ENCODE peak calls at places on chromosomes 5 and 9, in five cellular contexts. V, D, W, S and J are unnamed samples.

GRCh38 chr9:78368236-78368635 is 71.3 kb downstream of the PSAT1 start:
- DNase-seq in V (no peak), S (no peak), D (no peak), W (no peak), J (no peak)

GRCh38 chr9:95876138-95876444 is 600 bp downstream of the ERCC6L2 start:
- DNase-seq in V (no peak), S (no peak), W (no peak), D (no peak), J (no peak)

GRCh38 chr5:180315762-180316212 is 23.9 kb upstream of the MAPK9 start:
- DNase-seq in D (peak; percentile 81), V (peak; percentile 28), W (peak; percentile 85), S (peak; percentile 57), J (peak; percentile 43)

GRCh38 chr5:140055152-140055551 is 12.1 kb upstream of the NRG2 start:
- DNase-seq in D (no peak), W (no peak), S (no peak), V (no peak), J (no peak)

GRCh38 chr5:180090098-180090768 is 18.7 kb upstream of the RNF130 start:
- DNase-seq in D (peak; percentile 86), S (peak; percentile 85), V (peak; percentile 56), W (peak; percentile 90), J (no peak)

GRCh38 chr5:38889424-38889823 is 43.6 kb downstream of the OSMR start:
- DNase-seq in S (no peak), W (no peak), D (no peak), V (no peak), J (no peak)

GRCh38 chr5:13831236-13831810 is 113.2 kb downstream of the DNAH5 start:
- DNase-seq in W (no peak), S (no peak), D (no peak), V (no peak), J (no peak)

GRCh38 chr9:1490341-1491115 is 440.4 kb downstream of the DMRT2 start:
- DNase-seq in V (no peak), S (no peak), D (no peak), W (no peak), J (no peak)

GRCh38 chr5:92309336-92309991 is 926.3 kb upstream of the ARRDC3 start:
- DNase-seq in D (no peak), W (no peak), S (no peak), V (peak; percentile 4), J (no peak)

GRCh38 chr5:35820720-35821119 is 36.0 kb upstream of the IL7R start:
- DNase-seq in V (no peak), W (no peak), S (no peak), D (no peak), J (no peak)

GRCh38 chr5:153498516-153498915 is 8.0 kb downstream of the GRIA1 start:
- DNase-seq in S (no peak), W (no peak), D (no peak), V (no peak), J (no peak)

GRCh38 chr9:128191406-128192046 is at the start of gene CIZ1:
- DNase-seq in S (peak; percentile 83), D (peak; percentile 89), W (peak; percentile 87), V (peak; percentile 33), J (peak; percentile 83)

GRCh38 chr5:108858959-108859358 is 111.3 kb downstream of the FER start:
- DNase-seq in V (peak; percentile 8), S (no peak), D (no peak), W (no peak), J (no peak)

GRCh38 chr5:44652674-44653073 is 156.1 kb upstream of the MRPS30 start:
- DNase-seq in D (no peak), V (no peak), S (no peak), W (no peak), J (no peak)

GRCh38 chr5:67799732-67800234 is 415.8 kb upstream of the PIK3R1 start:
- DNase-seq in S (no peak), V (peak; percentile 44), D (no peak), W (no peak), J (no peak)

GRCh38 chr9:128422783-128423150 is 2.1 kb downstream of the CERCAM start:
- DNase-seq in W (no peak), D (no peak), V (no peak), S (no peak), J (no peak)

GRCh38 chr9:107345327-107345726 is 62.2 kb downstream of the RAD23B start:
- DNase-seq in W (no peak), S (no peak), D (no peak), V (peak; percentile 18), J (no peak)

GRCh38 chr5:165328856-165329255 is 1823.4 kb downstream of the MAT2B start:
- DNase-seq in D (no peak), V (no peak), S (no peak), W (no peak), J (no peak)

GRCh38 chr9:114238919-114239879 is 83.7 kb upstream of the ORM1 start:
- DNase-seq in W (no peak), D (no peak), S (no peak), V (peak; percentile 66), J (no peak)

GRCh38 chr5:33370135-33370472 is 70.7 kb upstream of the TARS1 start:
- DNase-seq in V (peak; percentile 94), S (no peak), D (no peak), W (no peak), J (peak; percentile 11)

GRCh38 chr5:140631831-140632365 is 1.1 kb downstream of the CD14 start:
- DNase-seq in W (no peak), V (no peak), D (no peak), S (no peak), J (no peak)

GRCh38 chr9:79658926-79659325 is 87.2 kb downstream of the TLE4 start:
- DNase-seq in W (no peak), S (no peak), V (no peak), D (no peak), J (no peak)

GRCh38 chr5:91058575-91058974 is 324.5 kb downstream of the ARRDC3 start:
- DNase-seq in V (no peak), D (no peak), S (no peak), W (no peak), J (peak; percentile 50)

GRCh38 chr5:35324679-35325078 is 94.4 kb upstream of the PRLR start:
- DNase-seq in S (no peak), W (no peak), V (no peak), D (no peak), J (no peak)

GRCh38 chr5:116492016-116492623 is 82.5 kb downstream of the SEMA6A start:
- DNase-seq in D (no peak), S (no peak), V (peak; percentile 95), W (no peak), J (no peak)

GRCh38 chr5:138985683-138986082 is 110.5 kb upstream of the LRRTM2 start:
- DNase-seq in W (no peak), V (no peak), S (no peak), D (no peak), J (no peak)

GRCh38 chr5:138986186-138986775 is 111.1 kb upstream of the LRRTM2 start:
- DNase-seq in V (no peak), D (no peak), S (no peak), W (no peak), J (no peak)

GRCh38 chr5:138985256-138985655 is 110.1 kb upstream of the LRRTM2 start:
- DNase-seq in W (peak; percentile 42), V (no peak), D (no peak), S (no peak), J (peak; percentile 61)

GRCh38 chr5:138981606-138982005 is 106.5 kb upstream of the LRRTM2 start:
- DNase-seq in D (no peak), S (no peak), W (peak; percentile 49), V (no peak), J (no peak)

DNA sequence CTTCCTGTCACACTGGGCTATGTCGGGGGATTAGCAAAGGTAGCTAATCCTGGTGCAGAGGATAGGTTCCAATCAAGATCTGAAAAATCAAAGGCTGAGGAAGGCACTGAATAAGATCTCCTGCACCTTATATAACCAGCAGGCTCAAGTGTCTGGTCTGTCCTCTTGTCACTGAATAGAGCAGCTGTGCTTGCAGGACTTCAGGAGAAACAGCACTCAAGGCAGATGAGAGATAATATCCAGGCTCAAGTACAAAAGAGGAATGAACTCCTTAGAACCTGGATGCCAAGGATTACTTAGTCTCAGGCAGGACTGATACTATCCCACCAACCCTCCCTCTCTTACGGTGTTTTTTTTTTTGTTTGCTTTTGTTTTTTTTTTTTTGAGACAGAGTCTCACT is 108.8 kb upstream of the LRRTM2 start:
- DNase-seq in W (no peak), V (no peak), S (no peak), D (no peak), J (no peak)
- H3K27ac ChIP-seq in W (no peak overlapping the region), V (no peak overlapping the region), S (no peak overlapping the region), D (no peak overlapping the region), J (no peak overlapping the region)

DNA sequence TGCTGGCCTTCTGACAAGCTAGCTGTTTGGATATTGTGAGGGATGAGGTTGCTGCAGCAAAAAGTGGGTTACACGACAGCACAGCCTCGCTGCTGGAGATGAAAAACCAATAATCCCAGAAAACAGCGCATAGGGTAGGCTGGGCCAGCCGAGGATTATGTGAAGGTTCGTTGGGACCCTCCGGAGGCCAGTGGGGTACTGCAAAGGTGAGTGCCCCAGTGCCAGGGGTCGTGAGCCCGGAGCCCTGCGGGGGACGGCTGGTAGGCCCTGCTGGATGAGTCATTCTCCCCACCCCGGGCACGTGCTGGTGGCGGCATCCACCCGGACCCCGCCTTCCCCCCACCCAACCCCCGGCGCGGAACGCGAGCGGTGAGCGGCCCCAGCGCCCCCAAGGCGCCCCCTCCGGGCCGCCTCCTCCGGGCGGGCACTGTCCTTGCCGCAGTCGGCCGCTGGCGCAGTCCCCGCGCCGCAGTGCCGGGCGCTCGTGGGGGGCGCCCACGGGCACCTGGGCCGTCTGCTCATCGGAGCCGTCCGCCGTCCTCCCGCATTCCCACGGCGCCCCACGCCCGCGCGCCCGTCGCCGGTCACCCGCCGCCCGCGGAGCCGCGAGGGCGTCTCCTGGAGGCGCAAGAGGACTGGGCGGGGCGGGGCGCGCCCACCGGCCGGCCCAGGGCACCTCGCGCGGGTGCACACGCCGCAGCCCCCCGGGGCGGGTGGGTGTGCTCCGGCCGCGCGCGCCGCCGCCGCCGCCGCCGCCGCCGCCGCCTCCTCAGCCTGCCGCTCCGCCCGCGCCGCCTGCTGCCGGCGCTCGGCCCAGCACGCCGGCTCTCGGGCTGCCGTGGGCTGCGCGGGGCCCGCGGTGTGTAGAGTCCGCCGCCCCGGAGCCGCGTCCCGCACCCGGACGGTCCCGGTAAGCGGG is at the start of gene PHF24:
- DNase-seq in V (no peak), W (no peak), D (no peak), S (peak; percentile 22), J (no peak)
- H3K27ac ChIP-seq in V (no peak within 1 kb of the TSS), W (no peak within 1 kb of the TSS), D (no peak within 1 kb of the TSS), S (no peak within 1 kb of the TSS), J (no peak within 1 kb of the TSS)

DNA sequence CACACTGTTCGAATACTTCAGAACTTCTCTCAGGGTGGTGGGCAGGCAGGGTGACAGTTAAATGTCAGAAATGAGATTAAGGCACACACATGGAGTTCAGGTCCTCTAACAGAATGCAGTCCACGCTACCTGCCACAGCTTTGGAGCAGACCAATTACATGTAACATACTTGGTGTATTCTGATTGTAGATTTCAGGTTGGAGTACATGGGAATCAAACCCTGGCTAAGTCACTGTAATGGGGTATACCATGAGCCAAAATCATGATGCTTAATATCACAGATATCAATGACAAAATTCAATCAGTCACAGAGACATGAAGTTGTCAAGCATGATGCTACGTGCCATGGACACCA is 48.9 kb downstream of the MEF2C start:
- DNase-seq in V (no peak), S (no peak), D (no peak), W (no peak), J (no peak)
- H3K27ac ChIP-seq in V (peak overlapping the region; percentile 78), S (peak overlapping the region; percentile 41), D (peak overlapping the region; percentile 50), W (no peak overlapping the region), J (no peak overlapping the region)

DNA sequence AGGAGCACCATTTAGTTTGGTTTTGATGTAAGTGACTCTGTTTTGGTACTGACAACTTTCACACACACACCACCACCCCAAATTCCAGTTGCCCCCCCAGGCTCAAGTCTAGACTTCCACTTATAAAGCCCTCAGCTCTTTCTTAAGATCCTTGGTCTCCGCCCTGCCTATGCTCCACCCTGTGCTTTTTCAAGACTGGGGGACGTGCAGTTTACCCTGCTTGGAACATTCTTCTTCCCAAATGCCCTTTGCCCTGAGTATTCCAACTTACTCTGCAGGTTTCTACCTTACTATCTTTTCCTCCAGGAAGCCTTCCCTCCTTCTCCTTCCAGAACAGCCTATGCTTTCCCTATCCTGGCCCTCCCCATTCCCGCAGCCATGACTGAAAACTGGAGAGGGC is 1.5 kb upstream of the TRIM14 start:
- DNase-seq in V (no peak), D (no peak), W (no peak), S (no peak), J (no peak)
- H3K27ac ChIP-seq in V (no peak overlapping the region), D (peak overlapping the region; percentile 83), W (peak overlapping the region; percentile 17), S (no peak overlapping the region), J (peak overlapping the region; percentile 26)